ENCODE peak calls at places on chromosomes 11 and 22, in nine cellular contexts. O is HepG2, N is hepatocyte, I is body of pancreas, V is left lung, D is cardiac muscle cell, L is HCT116, E is upper lobe of right lung, W is tibial nerve. K is an unnamed sample.

GRCh38 chr11:65415499-65416340 is 6.9 kb upstream of the NEAT1 start:
- DNase-seq in O (peak; percentile 65), N (no peak), I (no peak), V (peak; percentile 67), D (no peak), L (no peak), E (peak; percentile 66), W (peak; percentile 14), K (no peak)

GRCh38 chr11:56932572-56933235 is 56.0 kb upstream of the OR5AK2 start:
- DNase-seq in O (peak; percentile 3), N (peak; percentile 57), I (no peak), V (no peak), D (peak; percentile 45), L (peak; percentile 63), E (no peak), W (no peak), K (no peak)

GRCh38 chr11:65911682-65912568 is 6.9 kb downstream of the C11orf68 start:
- DNase-seq in O (no peak), N (peak; percentile 68), I (peak; percentile 20), V (no peak), D (peak; percentile 82), L (peak; percentile 72), E (no peak), W (no peak), K (peak; percentile 60)

GRCh38 chr11:128207861-128208321 is 379.5 kb downstream of the ETS1 start:
- DNase-seq in O (no peak), N (peak; percentile 26), I (no peak), V (no peak), D (peak; percentile 99), L (peak; percentile 77), E (no peak), W (no peak), K (no peak)

GRCh38 chr11:68816917-68817419 is 24.7 kb downstream of the CPT1A start:
- DNase-seq in O (no peak), N (no peak), I (no peak), V (no peak), D (no peak), L (no peak), E (no peak), W (no peak), K (no peak)

GRCh38 chr11:104534268-104534667 is 364.0 kb downstream of the CASP12 start:
- DNase-seq in O (no peak), N (no peak), I (no peak), V (no peak), D (peak; percentile 68), L (no peak), E (no peak), W (no peak), K (no peak)

GRCh38 chr11:43922974-43923326 is 19.5 kb upstream of the C11orf96 start:
- DNase-seq in O (no peak), N (no peak), I (no peak), V (no peak), D (no peak), L (no peak), E (no peak), W (no peak), K (no peak)

GRCh38 chr11:117144477-117145392 is 648 bp downstream of the PAFAH1B2 start:
- DNase-seq in O (peak; percentile 64), N (peak; percentile 79), I (peak; percentile 81), V (peak; percentile 86), D (peak; percentile 83), L (no peak), E (peak; percentile 79), W (peak; percentile 21), K (peak; percentile 65)

GRCh38 chr11:71397328-71397860 is 50.8 kb downstream of the DHCR7 start:
- DNase-seq in O (no peak), N (no peak), I (no peak), V (no peak), D (no peak), L (no peak), E (no peak), W (no peak), K (no peak)

GRCh38 chr11:6315811-6316425 is 4.4 kb downstream of the CAVIN3 start:
- DNase-seq in O (peak; percentile 45), N (peak; percentile 85), I (peak; percentile 72), V (peak; percentile 67), D (peak; percentile 76), L (peak; percentile 41), E (peak; percentile 67), W (peak; percentile 35), K (peak; percentile 30)

GRCh38 chr22:22855617-22856308 is 31.9 kb upstream of the IGLL5 start:
- DNase-seq in O (peak; percentile 12), N (peak; percentile 52), I (no peak), V (no peak), D (peak; percentile 13), L (no peak), E (no peak), W (no peak), K (peak; percentile 71)

GRCh38 chr11:124776865-124777645 is 15.0 kb upstream of the ESAM start:
- DNase-seq in O (no peak), N (no peak), I (no peak), V (no peak), D (no peak), L (no peak), E (no peak), W (no peak), K (no peak)

GRCh38 chr11:124784051-124784450 is 16.2 kb downstream of the MSANTD2 start:
- DNase-seq in O (no peak), N (no peak), I (no peak), V (no peak), D (no peak), L (no peak), E (no peak), W (no peak), K (no peak)

GRCh38 chr11:124783002-124783401 is 17.2 kb downstream of the MSANTD2 start:
- DNase-seq in O (no peak), N (no peak), I (no peak), V (no peak), D (no peak), L (no peak), E (no peak), W (no peak), K (no peak)

GRCh38 chr11:124779568-124779967 is 17.5 kb upstream of the ESAM start:
- DNase-seq in O (no peak), N (no peak), I (no peak), V (no peak), D (peak; percentile 20), L (no peak), E (no peak), W (no peak), K (no peak)

DNA sequence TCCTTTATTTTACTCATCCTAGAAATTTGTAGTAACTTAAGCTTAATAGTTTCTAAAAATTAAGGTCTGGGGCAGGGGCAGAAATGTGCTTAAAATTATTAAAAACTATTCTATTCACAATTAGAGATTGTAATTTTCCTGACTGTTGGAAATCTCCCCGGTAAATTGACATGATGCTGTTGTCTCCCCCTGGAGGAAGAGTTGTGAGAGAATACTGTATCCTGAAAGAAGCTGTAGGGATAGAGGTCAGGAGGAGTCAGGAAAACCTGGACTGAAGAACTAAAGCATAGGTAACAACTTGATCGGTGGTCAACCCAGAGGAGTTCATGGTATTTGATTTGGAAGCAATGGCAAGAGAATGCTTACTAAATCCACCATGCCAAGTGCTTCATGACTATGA is 16.2 kb upstream of the ESAM start:
- DNase-seq in O (no peak), N (no peak), I (no peak), V (no peak), D (no peak), L (peak; percentile 8), E (no peak), W (no peak), K (no peak)
- TF ChIP-seq CTCF in O (no peak), N (no peak), I (no peak), V (no peak), D (peak; percentile 28), L (peak; percentile 56), E (peak; percentile 14), W (no peak), K (peak; percentile 55)

GRCh38 chr22:47432683-47433082 is 670.2 kb downstream of the TBC1D22A start:
- DNase-seq in O (no peak), N (no peak), I (no peak), V (no peak), D (no peak), L (no peak), E (no peak), W (no peak), K (no peak)
- H3K9me3 ChIP-seq in O (no peaks in the 10 kb centered on the region), N (no peaks in the 10 kb centered on the region), I (no peaks in the 10 kb centered on the region), V (peaks cover 13% of the 10 kb centered on the region), D (no peaks in the 10 kb centered on the region), L (no peaks in the 10 kb centered on the region), E (peaks cover 4% of the 10 kb centered on the region), W (peaks cover 49% of the 10 kb centered on the region), K (no peaks in the 10 kb centered on the region)

DNA sequence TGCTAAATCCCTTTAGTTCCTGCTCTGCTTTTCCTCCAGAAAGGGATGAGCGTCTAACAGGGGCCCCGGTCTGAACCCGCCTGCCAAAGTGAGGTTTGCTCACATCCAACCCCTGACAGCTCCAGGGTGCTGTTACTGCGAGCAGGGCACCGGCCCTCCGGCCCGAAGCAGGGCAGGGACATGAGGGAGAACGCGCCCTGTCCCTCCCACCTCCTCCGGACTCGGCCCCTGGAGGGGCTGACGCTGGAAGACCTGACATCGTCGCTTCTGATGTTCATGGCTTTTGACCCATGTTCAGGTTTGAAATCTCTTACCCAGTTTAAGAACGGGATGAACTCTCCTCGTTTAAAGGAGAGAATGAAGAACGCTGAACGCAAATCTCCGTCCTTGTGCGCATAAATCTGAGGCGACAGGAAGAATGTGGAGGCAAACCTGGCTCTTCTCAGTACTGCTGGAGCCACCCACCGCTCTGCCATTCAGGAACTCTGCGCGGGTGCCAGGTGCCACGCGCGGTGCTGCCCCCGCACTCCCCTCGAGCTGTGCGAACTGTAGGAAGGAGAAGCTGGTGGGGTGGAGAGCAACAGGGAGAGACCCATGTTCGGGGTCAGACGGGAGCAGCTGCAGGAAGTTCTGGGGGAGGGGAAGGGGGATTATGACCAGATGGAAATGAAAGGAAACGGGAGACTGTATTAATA is 819 bp upstream of the EEF1G start:
- DNase-seq in O (no peak), N (peak; percentile 44), I (peak; percentile 38), V (peak; percentile 85), D (peak; percentile 43), L (no peak), E (peak; percentile 74), W (no peak), K (no peak)
- H3K4me1 ChIP-seq in O (peaks cover 56% of the 10 kb centered on the region), N (peaks cover 31% of the 10 kb centered on the region), I (peaks cover 44% of the 10 kb centered on the region), V (peaks cover 18% of the 10 kb centered on the region), D (peaks cover 9% of the 10 kb centered on the region), L (peaks cover 8% of the 10 kb centered on the region), E (peaks cover 32% of the 10 kb centered on the region), W (peaks cover 60% of the 10 kb centered on the region), K (no peaks in the 10 kb centered on the region)

GRCh38 chr11:34514050-34514449 is 456 bp upstream of the ELF5 start:
- DNase-seq in O (no peak), N (no peak), I (no peak), V (no peak), D (no peak), L (no peak), E (no peak), W (no peak), K (no peak)

GRCh38 chr11:34510673-34511072 is 2.9 kb downstream of the ELF5 start:
- DNase-seq in O (no peak), N (no peak), I (no peak), V (no peak), D (no peak), L (no peak), E (no peak), W (no peak), K (no peak)

GRCh38 chr11:34514597-34514996 is 1.0 kb upstream of the ELF5 start:
- DNase-seq in O (no peak), N (no peak), I (no peak), V (no peak), D (no peak), L (no peak), E (no peak), W (no peak), K (no peak)

GRCh38 chr11:34513674-34513995 is at the start of gene ELF5:
- DNase-seq in O (no peak), N (peak; percentile 37), I (peak; percentile 49), V (no peak), D (no peak), L (no peak), E (no peak), W (no peak), K (no peak)

GRCh38 chr11:34512810-34513673 is 552 bp downstream of the ELF5 start:
- DNase-seq in O (peak; percentile 69), N (peak; percentile 73), I (peak; percentile 77), V (peak; percentile 83), D (peak; percentile 70), L (peak; percentile 62), E (peak; percentile 84), W (no peak), K (peak; percentile 36)
- TF ChIP-seq CTCF in O (peak; percentile 93), N (peak; percentile 57), I (peak; percentile 65), V (peak; percentile 60), D (peak; percentile 87), L (peak; percentile 91), E (peak; percentile 67), W (peak; percentile 32), K (peak; percentile 70)